ENCODE peak calls at places on chromosomes 2 and 18, in seven cellular contexts. T is CD8-positive, alpha-beta memory T cell; M is PC-3; E is GM13977; R is GM04504; K is GM12891; U is activated T-helper 1 cell treated with anti-CD3 and anti-CD28 coated beads, Interleukin-2, amount 50 U/mL, for 16 hours. S is an unnamed sample.
A peak's percentile ranks its signal among the peaks of the same experiment; 100 is the strongest.

GRCh38 chr18:73708596-73708995 is 439.0 kb downstream of the FBXO15 start:
- DNase-seq in T (no peak), M (no peak), E (no peak), R (no peak), K (no peak), U (no peak), S (no peak)

GRCh38 chr2:166375205-166375735 is 474 bp downstream of the SCN9A start:
- DNase-seq in T (no peak), M (peak; percentile 47), E (no peak), R (no peak), K (no peak), U (no peak), S (peak; percentile 16)

GRCh38 chr18:35736696-35737095 is 155.2 kb downstream of the GALNT1 start:
- DNase-seq in T (no peak), M (no peak), E (no peak), R (peak; percentile 8), K (no peak), U (no peak), S (no peak)

GRCh38 chr2:172677363-172677762 is 58.3 kb upstream of the RAPGEF4 start:
- DNase-seq in T (no peak), M (no peak), E (no peak), R (no peak), K (no peak), U (no peak), S (no peak)

GRCh38 chr2:170597705-170598420 is 117.3 kb upstream of the SP5 start:
- DNase-seq in T (no peak), M (no peak), E (no peak), R (no peak), K (no peak), U (no peak), S (no peak)

GRCh38 chr18:56962322-56962721 is 184.6 kb upstream of the BOD1L2 start:
- DNase-seq in T (no peak), M (no peak), E (no peak), R (no peak), K (no peak), U (no peak), S (no peak)

GRCh38 chr2:72883356-72883962 is 3.7 kb upstream of the SPR start:
- DNase-seq in T (no peak), M (peak; percentile 53), E (peak; percentile 49), R (no peak), K (no peak), U (no peak), S (no peak)

GRCh38 chr2:71458413-71459083 is 5.2 kb downstream of the DYSF start:
- DNase-seq in T (no peak), M (peak; percentile 35), E (no peak), R (no peak), K (no peak), U (no peak), S (no peak)

GRCh38 chr2:47534179-47534919 is 131.4 kb downstream of the MSH2 start:
- DNase-seq in T (no peak), M (peak; percentile 74), E (no peak), R (peak; percentile 60), K (no peak), U (no peak), S (peak; percentile 63)

GRCh38 chr2:21468609-21469008 is 344.8 kb downstream of the TDRD15 start:
- DNase-seq in T (no peak), M (no peak), E (no peak), R (no peak), K (no peak), U (no peak), S (no peak)

GRCh38 chr2:134685967-134686366 is 32.8 kb downstream of the TMEM163 start:
- DNase-seq in T (no peak), M (no peak), E (no peak), R (no peak), K (no peak), U (no peak), S (no peak)

GRCh38 chr2:160994141-160995002 is 165.9 kb upstream of the TANK start:
- DNase-seq in T (peak; percentile 75), M (peak; percentile 92), E (peak; percentile 51), R (peak; percentile 94), K (no peak), U (peak; percentile 5), S (peak; percentile 56)

GRCh38 chr2:23404426-23404825 is 19.4 kb downstream of the KLHL29 start:
- DNase-seq in T (peak; percentile 12), M (peak; percentile 78), E (peak; percentile 48), R (no peak), K (no peak), U (no peak), S (no peak)

GRCh38 chr2:33518929-33519328 is 42.5 kb downstream of the RASGRP3 start:
- DNase-seq in T (no peak), M (peak; percentile 80), E (no peak), R (no peak), K (no peak), U (no peak), S (no peak)

GRCh38 chr18:48834421-48835011 is 116.2 kb downstream of the SMAD7 start:
- DNase-seq in T (peak; percentile 36), M (peak; percentile 84), E (peak; percentile 62), R (peak; percentile 93), K (peak; percentile 54), U (peak; percentile 56), S (no peak)

GRCh38 chr2:241230435-241230834 is 42.0 kb downstream of the ANO7 start:
- DNase-seq in T (no peak), M (no peak), E (no peak), R (no peak), K (no peak), U (no peak), S (no peak)

GRCh38 chr2:113842919-113843736 is 46.8 kb upstream of the ACTR3 start:
- DNase-seq in T (no peak), M (no peak), E (no peak), R (peak; percentile 84), K (no peak), U (no peak), S (no peak)

GRCh38 chr2:199273043-199273647 is 184.6 kb downstream of the SATB2 start:
- DNase-seq in T (no peak), M (peak; percentile 31), E (no peak), R (peak; percentile 58), K (no peak), U (no peak), S (no peak)

GRCh38 chr2:188811522-188811921 is 162.7 kb upstream of the COL3A1 start:
- DNase-seq in T (no peak), M (peak; percentile 8), E (no peak), R (peak; percentile 31), K (no peak), U (no peak), S (no peak)

GRCh38 chr2:166388488-166389070 is 12.8 kb upstream of the SCN9A start:
- DNase-seq in T (no peak), M (no peak), E (no peak), R (no peak), K (no peak), U (no peak), S (no peak)

GRCh38 chr18:57210101-57210661 is 63.3 kb downstream of the BOD1L2 start:
- DNase-seq in T (no peak), M (peak; percentile 86), E (no peak), R (peak; percentile 39), K (no peak), U (no peak), S (peak; percentile 71)

GRCh38 chr18:79574938-79575525 is 104.6 kb upstream of the CTDP1 start:
- DNase-seq in T (peak; percentile 16), M (no peak), E (no peak), R (no peak), K (no peak), U (no peak), S (no peak)

GRCh38 chr2:237773826-237774225 is 24.8 kb upstream of the RBM44 start:
- DNase-seq in T (no peak), M (no peak), E (no peak), R (no peak), K (no peak), U (no peak), S (no peak)

GRCh38 chr18:53553030-53553429 is 671.4 kb downstream of the MBD2 start:
- DNase-seq in T (no peak), M (no peak), E (no peak), R (no peak), K (no peak), U (no peak), S (no peak)

GRCh38 chr2:221926327-221926726 is 354.2 kb upstream of the EPHA4 start:
- DNase-seq in T (no peak), M (no peak), E (no peak), R (no peak), K (no peak), U (no peak), S (no peak)

GRCh38 chr2:99657691-99658258 is 168.0 kb upstream of the REV1 start:
- DNase-seq in T (no peak), M (no peak), E (no peak), R (no peak), K (no peak), U (no peak), S (no peak)

GRCh38 chr18:10590412-10590811 is 64.6 kb downstream of the NAPG start:
- DNase-seq in T (no peak), M (no peak), E (no peak), R (no peak), K (no peak), U (no peak), S (no peak)

GRCh38 chr2:8679827-8680731 is 1.8 kb upstream of the ID2 start:
- DNase-seq in T (no peak), M (peak; percentile 33), E (no peak), R (no peak), K (no peak), U (no peak), S (no peak)

GRCh38 chr18:70623106-70623505 is 334.3 kb downstream of the SOCS6 start:
- DNase-seq in T (no peak), M (no peak), E (no peak), R (no peak), K (no peak), U (no peak), S (no peak)

GRCh38 chr18:51614033-51614432 is 416.6 kb upstream of the MEX3C start:
- DNase-seq in T (no peak), M (peak; percentile 67), E (no peak), R (no peak), K (no peak), U (no peak), S (no peak)

GRCh38 chr2:26058390-26058789 is 24.5 kb downstream of the RAB10 start:
- DNase-seq in T (no peak), M (no peak), E (no peak), R (no peak), K (no peak), U (no peak), S (no peak)

GRCh38 chr2:234395801-234396478 is 100.9 kb downstream of the ARL4C start:
- DNase-seq in T (no peak), M (no peak), E (no peak), R (no peak), K (no peak), U (no peak), S (no peak)

GRCh38 chr18:57915848-57916596 is 112.9 kb upstream of the ATP8B1 start:
- DNase-seq in T (no peak), M (no peak), E (no peak), R (no peak), K (no peak), U (no peak), S (peak; percentile 65)

GRCh38 chr2:10366601-10367270 is 64.0 kb downstream of the HPCAL1 start:
- DNase-seq in T (no peak), M (no peak), E (no peak), R (no peak), K (no peak), U (no peak), S (no peak)

GRCh38 chr2:127191331-127192219 is 28.5 kb downstream of the CYP27C1 start:
- DNase-seq in T (no peak), M (no peak), E (no peak), R (no peak), K (no peak), U (no peak), S (no peak)

S was measured in D341Med.